ENCODE peak calls at places on chromosome 9, in nine cellular contexts. W is psoas muscle, B is PC-9, A is heart right ventricle, N is PC-3, C is brain microvascular endothelial cell, Y is hepatocyte, V is IMR-90, S is K562. K is an unnamed sample.

GRCh38 chr9:92631452-92632211 is 38.3 kb downstream of the IPPK start:
- DNase-seq in A (no peak), W (no peak), V (no peak), N (no peak), B (no peak), C (no peak), Y (no peak), S (no peak), K (no peak)

GRCh38 chr9:97487107-97487506 is 14.4 kb upstream of the TMOD1 start:
- DNase-seq in N (peak; percentile 66), B (peak; percentile 51), S (no peak), W (no peak), V (peak; percentile 41), C (no peak), A (no peak), Y (no peak), K (no peak)

GRCh38 chr9:112754578-112754977 is 4.0 kb downstream of the SNX30 start:
- DNase-seq in A (no peak), S (no peak), W (no peak), Y (no peak), V (peak; percentile 71), C (no peak), N (peak; percentile 85), B (peak; percentile 92), K (no peak)

GRCh38 chr9:38345851-38346755 is 46.4 kb upstream of the ALDH1B1 start:
- DNase-seq in S (no peak), W (no peak), A (no peak), N (no peak), C (no peak), V (no peak), Y (no peak), B (no peak), K (no peak)

GRCh38 chr9:135137398-135137832 is 49.9 kb downstream of the OLFM1 start:
- DNase-seq in A (no peak), W (no peak), Y (no peak), N (no peak), B (no peak), C (no peak), S (peak; percentile 11), V (no peak), K (no peak)

GRCh38 chr9:77672183-77672582 is 24.1 kb upstream of the GNA14 start:
- DNase-seq in C (no peak), Y (no peak), B (no peak), A (no peak), S (no peak), N (no peak), W (no peak), V (no peak), K (no peak)

GRCh38 chr9:135501261-135502167 is 1.0 kb downstream of the MRPS2 start:
- DNase-seq in Y (no peak), V (no peak), S (peak; percentile 78), A (no peak), B (no peak), C (no peak), W (no peak), N (no peak), K (no peak)

GRCh38 chr9:93261735-93262523 is 78.0 kb downstream of the WNK2 start:
- DNase-seq in B (no peak), Y (peak; percentile 5), V (no peak), S (no peak), C (no peak), N (no peak), W (no peak), A (no peak), K (peak; percentile 64)

GRCh38 chr9:37333288-37333687 is 89.2 kb upstream of the GRHPR start:
- DNase-seq in B (no peak), A (no peak), W (no peak), V (no peak), Y (no peak), S (peak; percentile 39), N (no peak), C (no peak), K (no peak)

GRCh38 chr9:14942037-14942436 is 31.8 kb upstream of the FREM1 start:
- DNase-seq in W (no peak), A (no peak), B (no peak), Y (peak; percentile 23), V (no peak), C (no peak), N (no peak), S (no peak), K (no peak)

GRCh38 chr9:101050650-101051049 is 22.1 kb downstream of the PLPPR1 start:
- DNase-seq in B (no peak), Y (no peak), A (no peak), C (no peak), V (no peak), S (no peak), N (no peak), W (no peak), K (no peak)

GRCh38 chr9:113669523-113670115 is 206.1 kb downstream of the RGS3 start:
- DNase-seq in Y (no peak), C (no peak), N (no peak), W (no peak), V (peak; percentile 88), S (no peak), A (no peak), B (no peak), K (no peak)

GRCh38 chr9:137278061-137278912 is 761 bp downstream of the TOR4A start:
- DNase-seq in A (peak; percentile 62), W (peak; percentile 37), S (peak; percentile 64), V (no peak), C (no peak), N (no peak), B (no peak), Y (peak; percentile 38), K (no peak)
- H3K27me3 ChIP-seq in A (no peaks in the 10 kb centered on the region), W (peaks cover 48% of the 10 kb centered on the region), S (no peaks in the 10 kb centered on the region), V (no peaks in the 10 kb centered on the region), C (no peaks in the 10 kb centered on the region), N (no peaks in the 10 kb centered on the region), B (no peaks in the 10 kb centered on the region), Y (no peaks in the 10 kb centered on the region), K (peaks cover 47% of the 10 kb centered on the region)

GRCh38 chr9:68706579-68707201 is 1.6 kb downstream of the PIP5K1B start:
- DNase-seq in C (no peak), A (no peak), Y (no peak), V (no peak), B (no peak), N (no peak), W (no peak), S (no peak), K (no peak)
- H3K4me3 ChIP-seq in C (no peak overlapping the region), A (peak overlapping the region; percentile 64), Y (peak overlapping the region; percentile 84), V (no peak overlapping the region), B (no peak overlapping the region), N (no peak overlapping the region), W (peak overlapping the region; percentile 83), S (peak overlapping the region; percentile 75), K (peak overlapping the region; percentile 72)

GRCh38 chr9:89442981-89443817 is 54.7 kb downstream of the SEMA4D start:
- DNase-seq in B (no peak), W (no peak), V (peak; percentile 25), Y (no peak), A (no peak), S (no peak), C (peak; percentile 66), N (no peak), K (no peak)

GRCh38 chr9:89442501-89442978 is 55.4 kb downstream of the SEMA4D start:
- DNase-seq in C (peak; percentile 21), Y (no peak), N (no peak), W (no peak), V (no peak), S (no peak), A (no peak), B (no peak), K (no peak)

GRCh38 chr9:89440951-89441654 is 56.8 kb downstream of the SEMA4D start:
- DNase-seq in B (no peak), N (no peak), A (no peak), C (no peak), V (no peak), S (no peak), W (no peak), Y (no peak), K (peak; percentile 50)

GRCh38 chr9:89441655-89441970 is 56.3 kb downstream of the SEMA4D start:
- DNase-seq in B (no peak), S (no peak), Y (no peak), N (no peak), W (no peak), A (no peak), V (no peak), C (no peak), K (no peak)

DNA sequence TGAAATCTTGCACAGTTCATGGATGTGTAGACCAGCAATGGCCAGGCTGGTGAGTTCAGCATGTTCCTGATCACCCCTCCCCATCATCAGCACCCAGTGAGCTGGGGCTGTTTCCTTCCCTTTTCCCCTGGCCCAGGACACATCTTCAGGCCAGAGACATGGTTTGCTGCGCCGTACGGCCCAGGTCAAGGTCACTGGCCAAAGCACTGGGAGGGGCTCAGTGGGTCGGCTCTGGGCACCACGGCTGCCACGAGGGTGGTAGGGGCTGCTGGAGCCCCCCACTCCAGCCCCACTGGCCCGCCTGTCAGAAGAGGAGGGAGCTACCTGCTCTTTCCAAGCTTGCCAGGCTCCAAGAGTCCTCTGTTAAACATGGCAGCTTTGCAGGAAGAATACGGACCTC is 55.9 kb downstream of the SEMA4D start:
- DNase-seq in C (no peak), B (no peak), Y (no peak), N (no peak), W (no peak), S (no peak), A (no peak), V (no peak), K (no peak)
- H3K27me3 ChIP-seq in C (no peaks in the 10 kb centered on the region), B (no peaks in the 10 kb centered on the region), Y (no peaks in the 10 kb centered on the region), N (no peaks in the 10 kb centered on the region), W (no peaks in the 10 kb centered on the region), S (peaks cover 78% of the 10 kb centered on the region), A (no peaks in the 10 kb centered on the region), V (no peaks in the 10 kb centered on the region), K (no peaks in the 10 kb centered on the region)

DNA sequence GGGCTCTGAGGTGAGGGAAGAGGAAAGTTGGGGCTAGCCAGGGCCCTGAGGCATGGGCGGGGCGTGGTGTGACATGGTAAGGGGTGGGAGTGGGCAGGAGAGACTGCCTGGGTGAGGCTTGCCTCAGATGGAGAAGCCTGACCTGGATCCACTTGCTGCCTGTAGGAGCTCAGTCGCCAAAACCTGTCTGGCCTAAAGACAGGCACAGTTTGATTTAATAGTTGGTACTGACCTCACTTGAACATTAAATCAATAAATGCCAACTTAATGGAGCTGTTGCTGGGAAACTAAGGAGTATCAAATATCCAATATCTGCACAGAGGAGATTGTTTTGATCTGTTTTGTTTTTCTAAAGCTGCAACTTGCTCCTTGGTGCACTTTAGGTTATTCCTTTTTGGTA is 86.4 kb downstream of the RCL1 start:
- DNase-seq in S (no peak), V (no peak), B (no peak), N (no peak), A (no peak), C (no peak), Y (no peak), W (no peak), K (no peak)
- H3K4me3 ChIP-seq in S (no peak overlapping the region), V (no peak overlapping the region), B (no peak overlapping the region), N (no peak overlapping the region), A (no peak overlapping the region), C (no peak overlapping the region), Y (no peak overlapping the region), W (no peak overlapping the region), K (no peak overlapping the region)

GRCh38 chr9:111455638-111456037 is 28.5 kb downstream of the ECPAS start:
- DNase-seq in Y (no peak), W (no peak), A (no peak), N (no peak), S (no peak), B (no peak), V (no peak), C (no peak), K (no peak)
- H3K27me3 ChIP-seq in Y (no peaks in the 10 kb centered on the region), W (no peaks in the 10 kb centered on the region), A (no peaks in the 10 kb centered on the region), N (no peaks in the 10 kb centered on the region), S (no peaks in the 10 kb centered on the region), B (no peaks in the 10 kb centered on the region), V (no peaks in the 10 kb centered on the region), C (no peaks in the 10 kb centered on the region), K (no peaks in the 10 kb centered on the region)

K was measured in gastrocnemius medialis.